ENCODE peak calls at places on chromosome 14, in four cellular contexts. One of them, this sample, is unnamed.

GRCh38 chr14:72965249-72965648 is 39.0 kb downstream of the DCAF4 start:
- DNase-seq in K562: peak
- DNase-seq in WTC11: no peak
- DNase-seq in HepG2: peak
- DNase-seq in this sample: peak

GRCh38 chr14:23366163-23366921 is 1.4 kb upstream of the EFS start:
- DNase-seq in K562: peak
- DNase-seq in WTC11: peak
- DNase-seq in HepG2: no peak
- DNase-seq in this sample: no peak

GRCh38 chr14:28879571-28879970 is 113.0 kb downstream of the FOXG1 start:
- DNase-seq in K562: no peak
- DNase-seq in WTC11: no peak
- DNase-seq in HepG2: no peak
- DNase-seq in this sample: no peak

GRCh38 chr14:105075364-105076295 is 10.4 kb upstream of the GPR132 start:
- DNase-seq in K562: peak
- DNase-seq in WTC11: no peak
- DNase-seq in HepG2: no peak
- DNase-seq in this sample: no peak

GRCh38 chr14:94388027-94388895 is at the start of gene SERPINA1:
- DNase-seq in K562: no peak
- DNase-seq in WTC11: no peak
- DNase-seq in HepG2: peak
- DNase-seq in this sample: no peak

GRCh38 chr14:41960316-41960715 is 353.6 kb downstream of the LRFN5 start:
- DNase-seq in K562: no peak
- DNase-seq in WTC11: no peak
- DNase-seq in HepG2: no peak
- DNase-seq in this sample: no peak

GRCh38 chr14:35932659-35933159 is 106.6 kb downstream of the BRMS1L start:
- DNase-seq in K562: no peak
- DNase-seq in WTC11: no peak
- DNase-seq in HepG2: no peak
- DNase-seq in this sample: no peak

GRCh38 chr14:102464846-102465341 is 44.7 kb downstream of the ANKRD9 start:
- DNase-seq in K562: no peak
- DNase-seq in WTC11: no peak
- DNase-seq in HepG2: peak
- DNase-seq in this sample: no peak

GRCh38 chr14:96895658-96896271 is 98.6 kb downstream of the VRK1 start:
- DNase-seq in K562: no peak
- DNase-seq in WTC11: no peak
- DNase-seq in HepG2: no peak
- DNase-seq in this sample: no peak

GRCh38 chr14:96285667-96286066 is 29.7 kb downstream of the BDKRB1 start:
- DNase-seq in K562: no peak
- DNase-seq in WTC11: no peak
- DNase-seq in HepG2: no peak
- DNase-seq in this sample: no peak

GRCh38 chr14:59275668-59276067 is 87.2 kb downstream of the DAAM1 start:
- DNase-seq in K562: no peak
- DNase-seq in WTC11: no peak
- DNase-seq in HepG2: peak
- DNase-seq in this sample: peak

DNA sequence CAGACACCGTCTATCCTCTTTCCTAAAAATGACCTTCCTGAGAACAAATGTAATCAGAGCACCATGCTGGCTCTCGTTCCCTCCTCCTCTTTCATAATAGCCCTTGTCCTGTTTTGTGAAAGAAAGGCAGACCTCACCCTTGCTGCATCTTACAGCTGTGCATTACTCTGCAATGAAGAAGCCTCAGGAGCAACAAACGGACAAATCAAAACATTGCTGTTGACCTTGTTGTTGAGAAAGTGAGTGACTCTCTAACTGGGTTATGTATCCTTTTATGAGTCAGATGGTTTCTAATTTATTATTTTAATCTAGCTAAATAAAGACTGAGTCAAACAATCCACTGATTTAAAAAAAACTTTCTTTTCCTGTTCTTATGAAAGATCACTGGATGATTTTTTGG is 180.9 kb downstream of the RPS29 start:
- DNase-seq in K562: no peak
- DNase-seq in WTC11: no peak
- DNase-seq in HepG2: no peak
- DNase-seq in this sample: no peak
- TF ChIP-seq NR3C1 in K562: no peak
- TF ChIP-seq NR3C1 in WTC11: no peak
- TF ChIP-seq NR3C1 in HepG2: no peak
- TF ChIP-seq NR3C1 in this sample: no peak

GRCh38 chr14:80638620-80639215 is 302.8 kb downstream of the CEP128 start:
- DNase-seq in K562: no peak
- DNase-seq in WTC11: no peak
- DNase-seq in HepG2: no peak
- DNase-seq in this sample: peak
- TF ChIP-seq NR3C1 in K562: no peak
- TF ChIP-seq NR3C1 in WTC11: no peak
- TF ChIP-seq NR3C1 in HepG2: no peak
- TF ChIP-seq NR3C1 in this sample: no peak

DNA sequence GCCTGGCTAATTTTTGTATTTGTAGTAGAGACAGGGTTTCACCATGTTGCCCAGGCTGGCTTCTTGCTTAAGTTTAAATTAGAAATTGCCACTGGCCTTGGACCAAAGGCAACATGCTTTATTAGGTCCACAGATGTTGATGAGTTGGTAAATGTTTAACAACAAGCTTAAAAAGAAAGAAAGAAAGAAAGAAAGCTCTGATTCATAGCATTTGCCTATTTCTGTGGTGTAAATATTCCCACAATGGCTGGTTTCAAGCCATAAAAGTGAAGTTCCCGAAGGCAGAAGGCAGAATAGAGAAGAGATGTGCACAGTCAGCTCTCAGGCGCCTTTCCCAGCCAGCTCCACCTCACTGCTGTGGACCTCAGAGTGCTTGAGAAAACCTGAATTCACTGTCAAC is 26.4 kb downstream of the KCNK13 start:
- DNase-seq in K562: no peak
- DNase-seq in WTC11: no peak
- DNase-seq in HepG2: no peak
- DNase-seq in this sample: no peak
- TF ChIP-seq NR3C1 in K562: no peak
- TF ChIP-seq NR3C1 in WTC11: no peak
- TF ChIP-seq NR3C1 in HepG2: no peak
- TF ChIP-seq NR3C1 in this sample: no peak

DNA sequence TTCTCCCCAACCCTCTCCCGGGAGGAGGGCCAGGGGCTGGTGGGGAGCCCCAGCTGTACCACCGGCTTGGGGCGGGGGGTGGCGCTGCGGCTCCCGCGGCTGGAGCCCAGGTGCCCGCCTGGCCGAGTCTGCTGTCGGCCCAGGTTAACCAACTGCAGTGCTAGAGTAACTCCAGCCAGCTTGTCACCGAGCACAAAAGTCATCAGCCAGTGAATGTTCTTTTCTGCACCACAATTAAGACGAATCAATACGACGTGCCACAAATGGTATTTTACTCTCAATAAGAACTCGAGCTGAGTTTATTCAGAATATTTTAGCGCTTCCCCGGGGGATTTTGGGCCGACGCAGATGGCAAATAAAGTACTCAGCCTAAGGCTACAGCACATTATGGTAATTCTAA is 83.3 kb downstream of the BCL11B start:
- DNase-seq in K562: peak
- DNase-seq in WTC11: peak
- DNase-seq in HepG2: no peak
- DNase-seq in this sample: no peak
- TF ChIP-seq NR3C1 in K562: no peak
- TF ChIP-seq NR3C1 in WTC11: no peak
- TF ChIP-seq NR3C1 in HepG2: no peak
- TF ChIP-seq NR3C1 in this sample: no peak

GRCh38 chr14:100783630-100784321 is 42.1 kb upstream of the MEG3 start:
- DNase-seq in K562: no peak
- DNase-seq in WTC11: peak
- DNase-seq in HepG2: no peak
- DNase-seq in this sample: no peak
- TF ChIP-seq NR3C1 in K562: no peak
- TF ChIP-seq NR3C1 in WTC11: no peak
- TF ChIP-seq NR3C1 in HepG2: no peak
- TF ChIP-seq NR3C1 in this sample: no peak

GRCh38 chr14:34568803-34569202 is 29.3 kb upstream of the EAPP start:
- DNase-seq in K562: no peak
- DNase-seq in WTC11: no peak
- DNase-seq in HepG2: no peak
- DNase-seq in this sample: no peak
- TF ChIP-seq NR3C1 in K562: no peak
- TF ChIP-seq NR3C1 in WTC11: no peak
- TF ChIP-seq NR3C1 in HepG2: no peak
- TF ChIP-seq NR3C1 in this sample: no peak

GRCh38 chr14:91318911-91319310 is 74.4 kb upstream of the GPR68 start:
- DNase-seq in K562: no peak
- DNase-seq in WTC11: no peak
- DNase-seq in HepG2: no peak
- DNase-seq in this sample: no peak

GRCh38 chr14:91320266-91320665 is 75.8 kb upstream of the GPR68 start:
- DNase-seq in K562: no peak
- DNase-seq in WTC11: no peak
- DNase-seq in HepG2: no peak
- DNase-seq in this sample: no peak

GRCh38 chr14:91316761-91317160 is 72.3 kb upstream of the GPR68 start:
- DNase-seq in K562: no peak
- DNase-seq in WTC11: no peak
- DNase-seq in HepG2: no peak
- DNase-seq in this sample: no peak

GRCh38 chr14:91315844-91316267 is 71.4 kb upstream of the GPR68 start:
- DNase-seq in K562: no peak
- DNase-seq in WTC11: no peak
- DNase-seq in HepG2: no peak
- DNase-seq in this sample: no peak

GRCh38 chr14:91317381-91318313 is 73.1 kb upstream of the GPR68 start:
- DNase-seq in K562: peak
- DNase-seq in WTC11: no peak
- DNase-seq in HepG2: no peak
- DNase-seq in this sample: no peak
- TF ChIP-seq NR3C1 in K562: no peak
- TF ChIP-seq NR3C1 in WTC11: no peak
- TF ChIP-seq NR3C1 in HepG2: no peak
- TF ChIP-seq NR3C1 in this sample: no peak